ENCODE peak calls at places on chromosome 2, in ten cellular contexts. X, B, S, O, F, D, P, A, T and Q are unnamed samples. For H3K36me3 and H3K9me3, the result is how much of the 10 kb centered on the place peaks cover.

GRCh38 chr2:31729442-31730092 is 148.8 kb upstream of the SRD5A2 start:
- DNase-seq in X (no peak), B (no peak), S (no peak), O (no peak), F (peak), D (peak), P (no peak), A (no peak), T (peak), Q (no peak)

GRCh38 chr2:28868611-28869010 is 1.5 kb downstream of the TRMT61B start:
- DNase-seq in X (no peak), B (no peak), S (no peak), O (no peak), F (no peak), D (no peak), P (no peak), A (no peak), T (no peak), Q (no peak)

GRCh38 chr2:178491612-178492011 is 11.4 kb downstream of the PLEKHA3 start:
- DNase-seq in X (no peak), B (no peak), S (no peak), O (no peak), F (no peak), D (no peak), P (no peak), A (no peak), T (no peak), Q (no peak)

GRCh38 chr2:16553222-16553621 is 112.4 kb downstream of the CYRIA start:
- DNase-seq in X (peak), B (peak), S (peak), O (peak), F (peak), D (peak), P (no peak), A (peak), T (peak), Q (peak)

GRCh38 chr2:33521791-33522281 is 45.4 kb downstream of the RASGRP3 start:
- DNase-seq in X (peak), B (no peak), S (peak), O (peak), F (peak), D (no peak), P (no peak), A (no peak), T (no peak), Q (peak)

GRCh38 chr2:127149384-127149783 is 42.4 kb upstream of the BIN1 start:
- DNase-seq in X (peak), B (no peak), S (no peak), O (no peak), F (peak), D (no peak), P (no peak), A (no peak), T (peak), Q (no peak)

GRCh38 chr2:147345246-147345645 is 499.6 kb upstream of the ACVR2A start:
- DNase-seq in X (peak), B (no peak), S (no peak), O (no peak), F (peak), D (no peak), P (no peak), A (no peak), T (peak), Q (peak)

GRCh38 chr2:189370719-189371118 is 70.6 kb upstream of the WDR75 start:
- DNase-seq in X (peak), B (no peak), S (no peak), O (no peak), F (peak), D (no peak), P (no peak), A (no peak), T (no peak), Q (peak)

GRCh38 chr2:77834360-77835002 is 312.3 kb upstream of the LRRTM4 start:
- DNase-seq in X (no peak), B (peak), S (no peak), O (no peak), F (no peak), D (no peak), P (no peak), A (no peak), T (no peak), Q (no peak)

GRCh38 chr2:218427741-218428140 is 8.8 kb downstream of the VIL1 start:
- DNase-seq in X (no peak), B (no peak), S (no peak), O (no peak), F (no peak), D (no peak), P (no peak), A (no peak), T (no peak), Q (no peak)

GRCh38 chr2:196592912-196593881 is 46.3 kb upstream of the CCDC150 start:
- DNase-seq in X (peak), B (peak), S (peak), O (no peak), F (peak), D (peak), P (no peak), A (peak), T (peak), Q (peak)

GRCh38 chr2:47592381-47592780 is 189.4 kb downstream of the MSH2 start:
- DNase-seq in X (no peak), B (no peak), S (no peak), O (no peak), F (no peak), D (no peak), P (no peak), A (no peak), T (no peak), Q (no peak)

GRCh38 chr2:179991344-179991743 is 15.8 kb downstream of the CWC22 start:
- DNase-seq in X (no peak), B (no peak), S (no peak), O (no peak), F (peak), D (peak), P (no peak), A (no peak), T (peak), Q (peak)

GRCh38 chr2:218780851-218781690 is 876 bp upstream of the CYP27A1 start:
- DNase-seq in X (no peak), B (no peak), S (no peak), O (no peak), F (no peak), D (peak), P (no peak), A (no peak), T (no peak), Q (no peak)

GRCh38 chr2:189018636-189019035 is 44.5 kb downstream of the COL3A1 start:
- DNase-seq in X (no peak), B (no peak), S (no peak), O (no peak), F (peak), D (no peak), P (no peak), A (no peak), T (no peak), Q (no peak)

GRCh38 chr2:226655871-226656270 is 143.7 kb downstream of the IRS1 start:
- DNase-seq in X (peak), B (no peak), S (no peak), O (no peak), F (no peak), D (no peak), P (no peak), A (no peak), T (no peak), Q (no peak)

GRCh38 chr2:170224692-170225091 is 46.7 kb downstream of the MYO3B start:
- DNase-seq in X (no peak), B (no peak), S (no peak), O (no peak), F (peak), D (no peak), P (no peak), A (no peak), T (peak), Q (no peak)

GRCh38 chr2:88220733-88221132 is 50.6 kb downstream of the THNSL2 start:
- DNase-seq in X (no peak), B (no peak), S (no peak), O (no peak), F (no peak), D (no peak), P (no peak), A (no peak), T (no peak), Q (no peak)

GRCh38 chr2:119523959-119524694 is at the start of gene SCTR:
- DNase-seq in X (no peak), B (peak), S (no peak), O (no peak), F (no peak), D (no peak), P (no peak), A (no peak), T (no peak), Q (no peak)

GRCh38 chr2:219207884-219208740 is 1.5 kb downstream of the ZFAND2B start:
- DNase-seq in X (peak), B (no peak), S (no peak), O (no peak), F (peak), D (no peak), P (peak), A (no peak), T (peak), Q (no peak)

GRCh38 chr2:231364961-231365810 is 30.3 kb upstream of the B3GNT7 start:
- DNase-seq in X (peak), B (no peak), S (no peak), O (no peak), F (peak), D (peak), P (peak), A (no peak), T (peak), Q (peak)

GRCh38 chr2:197113221-197113831 is 186.8 kb upstream of the PGAP1 start:
- DNase-seq in X (no peak), B (no peak), S (no peak), O (no peak), F (peak), D (peak), P (no peak), A (no peak), T (peak), Q (no peak)

GRCh38 chr2:240578488-240578887 is 8.0 kb upstream of the CAPN10 start:
- DNase-seq in X (no peak), B (no peak), S (no peak), O (no peak), F (no peak), D (no peak), P (no peak), A (no peak), T (no peak), Q (no peak)

DNA sequence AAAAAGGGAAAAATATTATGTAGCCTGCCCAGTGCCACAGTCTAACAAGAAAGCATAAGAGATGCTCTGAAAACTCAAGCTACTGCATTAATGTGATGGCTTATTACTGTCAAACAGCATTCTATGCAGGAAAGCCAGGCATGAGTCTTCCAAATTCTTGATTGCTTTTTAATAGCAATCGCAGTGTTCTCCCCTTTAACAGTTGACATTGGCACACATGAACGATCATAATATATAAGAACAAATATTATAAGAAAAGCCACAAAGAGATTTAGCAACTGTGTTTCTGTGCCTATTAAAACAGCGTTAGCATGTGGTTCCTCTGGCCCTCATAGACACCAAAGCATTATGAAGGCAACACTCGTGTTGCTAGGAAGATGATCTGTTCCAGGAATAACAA is 244.9 kb downstream of the ACKR3 start:
- DNase-seq in X (no peak), B (no peak), S (no peak), O (no peak), F (no peak), D (no peak), P (no peak), A (no peak), T (no peak), Q (no peak)
- H3K4me3 ChIP-seq in X (no peak), B (no peak), S (no peak), O (no peak), F (no peak), D (no peak), P (no peak), A (no peak), T (no peak), Q (no peak)

DNA sequence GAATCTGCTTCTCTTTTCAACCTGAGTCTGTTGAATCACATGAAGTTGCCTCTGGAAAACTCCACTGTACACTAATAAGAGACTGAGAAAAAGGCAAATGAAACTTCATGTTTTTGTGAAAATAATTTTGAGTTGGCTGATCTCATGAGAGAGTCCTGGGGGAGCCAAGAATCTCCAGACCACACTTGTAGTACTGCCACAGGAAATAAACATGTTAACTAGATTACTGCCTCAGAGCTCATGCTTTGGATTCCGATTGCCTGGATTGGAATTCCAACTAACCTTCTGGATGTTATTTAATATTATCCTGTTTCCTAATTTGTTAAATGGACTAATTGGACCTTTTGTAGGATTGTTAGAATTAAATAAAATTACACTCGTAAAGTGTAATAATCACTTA is 25.2 kb downstream of the NUP35 start:
- DNase-seq in X (peak), B (no peak), S (no peak), O (peak), F (peak), D (no peak), P (no peak), A (no peak), T (peak), Q (no peak)
- H3K36me3 ChIP-seq in X (under half), B (half or more), S (under half), O (under half), F (under half), D (under half), P (under half), A (under half), T (under half), Q (under half)

GRCh38 chr2:129378186-129378585 is 601.3 kb upstream of the RAB6C start:
- DNase-seq in X (no peak), B (no peak), S (no peak), O (no peak), F (no peak), D (no peak), P (no peak), A (no peak), T (no peak), Q (no peak)

GRCh38 chr2:129376404-129377077 is 602.9 kb upstream of the RAB6C start:
- DNase-seq in X (no peak), B (no peak), S (no peak), O (no peak), F (no peak), D (no peak), P (no peak), A (no peak), T (no peak), Q (no peak)

GRCh38 chr2:129379411-129379810 is 600.1 kb upstream of the RAB6C start:
- DNase-seq in X (no peak), B (no peak), S (no peak), O (no peak), F (no peak), D (no peak), P (no peak), A (no peak), T (no peak), Q (no peak)

GRCh38 chr2:129375587-129375986 is 603.9 kb upstream of the RAB6C start:
- DNase-seq in X (no peak), B (no peak), S (no peak), O (no peak), F (no peak), D (no peak), P (no peak), A (no peak), T (no peak), Q (no peak)

GRCh38 chr2:129377078-129377469 is 602.4 kb upstream of the RAB6C start:
- DNase-seq in X (no peak), B (no peak), S (no peak), O (no peak), F (no peak), D (no peak), P (no peak), A (no peak), T (no peak), Q (no peak)
- H3K9me3 ChIP-seq in X (under half), B (under half), S (under half), O (under half), F (under half), D (under half), P (under half), A (under half), T (under half), Q (under half)

DNA sequence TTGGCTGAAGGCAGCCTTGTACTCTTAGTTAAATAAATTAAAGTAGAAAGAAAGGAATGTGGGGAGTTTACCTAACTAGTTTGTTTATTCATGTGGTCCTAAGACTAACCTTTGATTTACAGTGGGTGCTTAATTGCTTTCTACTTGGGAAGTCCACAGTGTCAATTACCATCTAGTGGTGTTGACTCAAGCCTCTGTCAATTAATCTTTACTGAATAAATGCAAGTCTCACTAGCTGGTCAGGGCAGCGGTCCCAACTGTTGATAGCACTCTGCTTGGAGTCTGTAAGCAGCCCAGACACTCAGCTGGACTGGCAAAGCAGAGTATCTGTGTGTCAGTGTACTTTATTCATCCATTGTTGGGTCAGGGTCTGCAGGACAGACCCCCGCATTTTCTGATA is 15.8 kb downstream of the ZNF514 start:
- DNase-seq in X (no peak), B (no peak), S (no peak), O (no peak), F (no peak), D (no peak), P (no peak), A (no peak), T (no peak), Q (no peak)
- H3K4me3 ChIP-seq in X (no peak), B (no peak), S (no peak), O (no peak), F (no peak), D (no peak), P (no peak), A (no peak), T (no peak), Q (no peak)

DNA sequence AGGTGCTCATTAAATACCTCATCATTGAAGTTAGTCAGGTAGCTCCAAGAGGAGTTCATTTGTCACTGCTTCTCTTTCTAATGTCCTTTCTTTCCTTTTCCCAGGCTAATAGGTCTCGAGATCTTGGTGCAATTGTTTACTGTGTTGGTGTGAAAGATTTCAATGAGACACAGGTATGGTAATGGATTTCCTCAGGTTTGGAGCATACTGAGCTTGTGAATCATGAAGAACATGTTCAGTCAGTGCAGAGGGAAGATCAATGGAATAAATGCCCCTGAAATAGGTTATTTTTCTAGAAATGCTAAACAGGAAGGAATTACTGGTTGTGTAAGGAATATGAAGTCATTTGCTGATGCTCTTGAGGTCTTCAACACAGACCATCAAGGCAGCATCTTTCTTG is 62.5 kb downstream of the ANTXR1 start:
- DNase-seq in X (no peak), B (no peak), S (no peak), O (no peak), F (no peak), D (no peak), P (no peak), A (no peak), T (no peak), Q (no peak)
- H3K36me3 ChIP-seq in X (under half), B (half or more), S (under half), O (under half), F (under half), D (under half), P (under half), A (under half), T (half or more), Q (half or more)

GRCh38 chr2:109478906-109479493 is 134.8 kb downstream of the SEPTIN10 start:
- DNase-seq in X (no peak), B (no peak), S (no peak), O (no peak), F (no peak), D (no peak), P (no peak), A (no peak), T (no peak), Q (no peak)
- H3K9me3 ChIP-seq in X (under half), B (under half), S (under half), O (under half), F (under half), D (under half), P (under half), A (under half), T (under half), Q (under half)

GRCh38 chr2:203691149-203691548 is 15.3 kb upstream of the CD28 start:
- DNase-seq in X (no peak), B (no peak), S (no peak), O (no peak), F (peak), D (no peak), P (no peak), A (no peak), T (no peak), Q (no peak)

GRCh38 chr2:203690110-203691047 is 16.1 kb upstream of the CD28 start:
- DNase-seq in X (no peak), B (no peak), S (no peak), O (no peak), F (peak), D (peak), P (no peak), A (no peak), T (no peak), Q (no peak)

GRCh38 chr2:203687161-203687560 is 19.3 kb upstream of the CD28 start:
- DNase-seq in X (peak), B (no peak), S (no peak), O (no peak), F (peak), D (no peak), P (no peak), A (no peak), T (no peak), Q (no peak)

GRCh38 chr2:203689424-203690109 is 16.9 kb upstream of the CD28 start:
- DNase-seq in X (no peak), B (no peak), S (no peak), O (no peak), F (no peak), D (no peak), P (no peak), A (no peak), T (no peak), Q (no peak)

GRCh38 chr2:203688798-203689197 is 17.6 kb upstream of the CD28 start:
- DNase-seq in X (peak), B (no peak), S (peak), O (peak), F (peak), D (peak), P (no peak), A (peak), T (no peak), Q (peak)
- H3K4me3 ChIP-seq in X (no peak), B (no peak), S (no peak), O (no peak), F (no peak), D (no peak), P (no peak), A (no peak), T (no peak), Q (no peak)

DNA sequence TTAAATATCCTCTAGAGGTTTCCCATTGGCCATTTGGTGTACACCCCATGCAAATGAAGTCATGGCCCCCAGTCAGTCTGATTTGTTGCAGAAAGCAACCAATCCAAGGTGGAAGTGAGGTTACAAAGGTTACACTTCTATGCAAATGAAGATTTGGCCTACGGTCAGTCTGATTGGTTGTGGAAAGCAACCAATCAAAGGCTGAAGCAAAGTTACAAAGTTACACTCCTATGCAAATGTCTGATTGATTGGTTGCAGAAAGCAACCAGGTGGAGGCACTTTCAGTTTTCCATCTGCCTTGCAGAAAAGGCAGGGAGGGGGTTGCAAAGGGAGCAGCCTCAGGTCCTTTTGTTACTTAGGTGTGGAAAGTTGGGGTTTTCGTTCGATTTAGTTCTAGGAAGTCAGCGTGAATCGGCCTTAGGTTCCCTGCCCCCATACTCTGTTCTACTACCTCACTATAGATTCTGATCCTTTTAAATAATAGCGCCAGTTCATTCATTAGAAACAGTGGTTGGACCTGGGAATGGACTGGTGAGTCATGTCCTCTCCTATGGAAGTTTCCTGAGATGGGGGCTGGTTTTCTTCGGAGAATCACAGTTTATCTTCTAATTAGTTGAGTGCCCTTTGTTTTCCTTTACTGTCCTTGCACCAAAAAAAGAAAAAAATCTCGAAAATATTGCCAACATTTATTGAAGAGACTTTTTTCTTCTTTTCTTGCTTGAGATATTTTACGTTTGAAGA is 279.5 kb downstream of the AGAP1 start:
- DNase-seq in X (no peak), B (no peak), S (no peak), O (no peak), F (no peak), D (peak), P (no peak), A (no peak), T (no peak), Q (no peak)
- H3K36me3 ChIP-seq in X (under half), B (under half), S (under half), O (under half), F (under half), D (under half), P (under half), A (under half), T (under half), Q (under half)